ENCODE peak calls at places on chromosomes 7 and 10, in six cellular contexts. E is Peyer's patch; V is CD8-positive, alpha-beta T cell; C is IMR-90; H is K562; D is bronchial epithelial cell. O is an unnamed sample. For H3K36me3, the result is how much of the 10 kb centered on the place peaks cover.

GRCh38 chr10:92965314-92965713 is 95.3 kb upstream of the CYP26C1 start:
- DNase-seq in C (peak), V (no peak), D (peak), E (no peak), H (peak), O (no peak)

GRCh38 chr10:23373156-23373555 is 28.6 kb upstream of the C10orf67 start:
- DNase-seq in C (no peak), V (no peak), H (no peak), D (peak), E (no peak), O (no peak)

GRCh38 chr7:116899308-116899707 is 36.9 kb downstream of the CAPZA2 start:
- DNase-seq in H (no peak), E (no peak), C (no peak), V (no peak), D (peak), O (no peak)

GRCh38 chr10:105398202-105398601 is 757.1 kb downstream of the SORCS3 start:
- DNase-seq in C (no peak), E (no peak), D (no peak), V (no peak), H (no peak), O (no peak)

GRCh38 chr7:41955475-41956243 is 252.8 kb upstream of the INHBA start:
- DNase-seq in C (peak), V (no peak), D (peak), E (peak), H (peak), O (peak)

GRCh38 chr10:83229991-83230390 is 909.3 kb upstream of the GHITM start:
- DNase-seq in C (no peak), D (no peak), V (no peak), E (no peak), H (no peak), O (no peak)

GRCh38 chr7:84412161-84412969 is 217.8 kb upstream of the SEMA3A start:
- DNase-seq in H (no peak), C (peak), V (no peak), E (no peak), D (peak), O (peak)

GRCh38 chr10:15146366-15146765 is 22.1 kb downstream of the NMT2 start:
- DNase-seq in V (no peak), H (no peak), D (no peak), C (no peak), E (no peak), O (no peak)

GRCh38 chr10:6364893-6365292 is 162.2 kb downstream of the PFKFB3 start:
- DNase-seq in H (no peak), E (no peak), D (no peak), C (no peak), V (no peak), O (no peak)

GRCh38 chr7:22730921-22731654 is 4.1 kb downstream of the IL6 start:
- DNase-seq in C (peak), D (peak), V (no peak), H (no peak), E (no peak), O (peak)

GRCh38 chr10:95388072-95388471 is 97.3 kb upstream of the PDLIM1 start:
- DNase-seq in C (no peak), H (no peak), V (no peak), D (no peak), E (no peak), O (no peak)
- H3K36me3 ChIP-seq in C (under half), H (under half), V (under half), D (under half), E (under half), O (under half)

DNA sequence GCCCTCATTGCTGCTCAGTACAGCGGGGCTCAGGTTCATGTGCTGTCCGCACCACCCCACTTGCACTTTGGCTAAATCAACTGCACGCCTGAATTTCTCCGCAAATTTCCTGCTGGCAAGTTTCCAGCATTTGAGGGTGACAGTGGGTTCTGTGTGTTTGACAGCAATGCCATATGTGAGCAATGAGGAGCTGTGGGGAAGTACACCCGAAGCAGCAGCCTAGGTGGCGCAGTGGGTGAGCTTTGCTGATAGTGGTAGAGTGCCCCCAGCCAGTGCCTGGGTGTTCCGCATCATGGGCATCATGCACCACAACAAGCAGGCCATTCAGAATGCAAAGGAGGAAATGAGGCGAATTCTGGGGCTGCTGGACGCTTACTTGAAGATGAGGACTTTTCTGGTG is 103.9 kb upstream of the POT1 start:
- DNase-seq in H (no peak), D (no peak), C (no peak), V (no peak), E (no peak), O (no peak)
- TF ChIP-seq CTCF in H (peak), D (no peak), C (no peak), V (no peak), E (no peak), O (no peak)

DNA sequence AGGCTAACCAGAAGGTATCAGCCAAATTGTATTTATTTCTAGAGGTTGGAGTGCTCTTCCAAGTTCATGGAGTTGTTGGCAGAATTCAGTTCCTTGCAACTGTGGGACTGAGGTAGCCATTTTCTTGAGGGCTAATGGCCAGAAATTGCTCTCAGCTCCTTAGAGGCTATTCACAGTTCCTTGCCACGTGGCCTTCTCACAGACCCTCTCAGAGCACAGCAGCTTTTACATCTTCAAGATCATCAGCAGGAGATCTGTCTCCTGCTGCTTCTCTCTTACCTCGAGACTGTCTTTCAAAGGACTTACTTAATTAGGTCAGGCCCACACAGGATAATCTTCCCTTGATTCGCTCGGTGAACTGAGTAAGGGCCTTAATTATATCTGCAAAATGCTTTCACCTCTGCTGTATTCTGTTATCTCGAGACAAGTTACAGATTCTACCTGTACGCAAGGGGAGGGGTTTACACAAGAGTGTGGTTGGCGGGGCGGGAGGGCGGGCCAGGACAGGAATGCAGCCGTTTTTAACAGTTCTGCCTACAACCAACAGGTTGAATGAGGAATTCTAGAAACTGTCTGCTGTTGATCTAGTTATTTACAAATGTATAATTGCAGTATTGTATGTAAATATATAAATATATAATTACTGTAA is 15.0 kb downstream of the MIOS start:
- DNase-seq in E (no peak), D (no peak), H (no peak), C (no peak), V (no peak), O (no peak)
- H3K36me3 ChIP-seq in E (under half), D (under half), H (under half), C (under half), V (under half), O (under half)

GRCh38 chr7:143279186-143280098 is 5.3 kb upstream of the TMEM139 start:
- DNase-seq in E (no peak), C (peak), H (no peak), D (peak), V (no peak), O (peak)
- TF ChIP-seq CTCF in E (no peak), C (no peak), H (no peak), D (no peak), V (no peak), O (no peak)

GRCh38 chr7:24881622-24882021 is 98.4 kb downstream of the OSBPL3 start:
- DNase-seq in C (no peak), V (no peak), E (no peak), D (no peak), H (no peak), O (no peak)
- H3K36me3 ChIP-seq in C (under half), V (under half), E (under half), D (under half), H (under half), O (under half)

DNA sequence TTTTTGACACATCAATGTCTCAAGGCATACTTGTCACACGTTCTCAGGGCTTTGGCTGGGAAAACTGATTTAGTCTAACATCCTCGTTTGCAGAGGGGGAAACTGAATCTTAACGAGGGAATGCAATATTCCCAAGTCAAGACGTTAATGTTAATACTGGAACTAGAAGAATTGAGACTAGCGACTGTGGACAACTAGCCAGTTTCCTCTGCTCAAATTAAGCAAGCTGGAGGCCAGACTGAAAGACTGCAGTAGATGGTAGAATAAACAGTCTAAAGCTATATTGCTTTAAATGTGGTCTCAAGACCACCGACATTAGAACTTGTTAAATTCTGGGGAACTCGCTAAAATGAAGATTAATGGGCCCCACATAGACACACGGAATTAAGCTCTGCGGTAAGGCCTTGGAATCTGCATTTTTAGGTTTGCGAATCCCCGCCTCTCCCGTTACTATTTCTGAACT is 643 bp upstream of the TFAM start:
- DNase-seq in C (no peak), D (no peak), E (no peak), V (no peak), H (no peak), O (no peak)
- TF ChIP-seq CTCF in C (no peak), D (no peak), E (no peak), V (no peak), H (no peak), O (no peak)

DNA sequence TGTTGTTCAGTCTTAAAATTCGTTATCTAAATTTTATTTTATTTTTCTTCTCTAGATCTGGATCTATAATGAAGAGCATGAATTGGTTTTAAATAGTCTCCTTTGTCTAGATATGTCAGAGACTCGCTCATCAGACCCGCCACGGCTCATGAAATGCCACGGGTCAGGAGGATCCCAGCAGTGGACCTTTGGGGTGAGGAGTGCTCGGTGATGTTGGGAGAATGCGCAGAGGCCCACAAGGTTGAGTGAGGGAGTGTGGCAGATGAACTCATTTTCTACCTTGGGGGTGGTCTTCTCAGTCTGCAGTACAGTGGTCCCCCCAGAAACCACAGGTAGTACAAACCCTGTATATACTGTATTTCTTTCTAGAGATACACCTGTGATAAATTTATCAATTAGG is 95.3 kb downstream of the GALNT11 start:
- DNase-seq in C (no peak), D (no peak), E (no peak), V (no peak), H (no peak), O (no peak)
- H3K36me3 ChIP-seq in C (under half), D (under half), E (under half), V (half or more), H (half or more), O (half or more)

DNA sequence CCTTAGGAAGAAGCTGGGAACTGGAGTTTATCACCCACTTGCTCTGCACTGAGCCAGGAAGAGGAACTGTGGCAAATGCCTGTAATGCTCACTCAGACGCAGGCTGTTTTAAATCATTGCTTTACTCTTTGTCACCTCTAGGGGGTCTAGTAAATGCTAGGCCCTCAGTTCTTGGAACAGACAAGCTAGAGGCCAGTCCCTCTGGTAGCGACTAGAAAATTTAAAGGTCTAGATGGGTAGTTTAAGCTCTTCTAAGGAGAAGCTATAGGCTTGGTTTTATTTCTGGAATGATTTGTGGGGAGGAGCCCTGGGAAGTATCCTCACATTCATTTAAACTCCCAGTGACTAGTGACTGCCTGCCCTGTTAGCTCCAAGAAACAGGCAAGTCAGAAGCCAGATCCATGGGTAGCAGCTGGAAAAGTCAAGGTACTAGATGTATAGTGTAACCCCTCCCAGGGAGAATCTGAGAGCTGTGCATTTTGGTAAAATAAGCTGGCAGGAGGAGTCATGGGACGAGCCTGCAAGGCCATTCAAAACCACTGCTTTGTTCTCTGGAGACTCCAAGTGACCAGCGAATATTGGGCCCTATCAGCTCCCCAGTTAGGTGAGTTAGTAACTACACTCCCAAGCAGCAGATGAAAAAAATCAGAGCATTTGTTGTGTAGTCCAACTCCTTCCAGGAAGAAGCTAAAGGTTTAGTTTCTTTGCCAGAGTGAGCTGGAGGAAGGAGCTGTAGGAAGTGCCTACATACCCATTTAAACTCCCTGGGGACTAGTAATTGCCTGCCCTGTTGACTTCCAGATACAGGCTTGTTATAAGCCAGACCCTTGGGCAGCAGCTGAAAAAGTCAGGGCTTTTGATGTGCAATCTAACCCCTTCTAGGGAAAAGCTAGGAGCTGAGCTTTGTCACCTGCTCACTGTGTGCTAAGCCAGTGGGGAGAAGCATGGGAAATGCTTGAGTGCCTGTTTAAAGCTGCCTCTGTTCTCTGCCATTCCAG is 68.9 kb downstream of the DYNC1I1 start:
- DNase-seq in V (no peak), C (no peak), D (no peak), E (no peak), H (peak), O (no peak)
- TF ChIP-seq CTCF in V (no peak), C (no peak), D (peak), E (no peak), H (peak), O (peak)

GRCh38 chr7:74191231-74191630 is 17.1 kb downstream of the EIF4H start:
- DNase-seq in E (no peak), H (no peak), C (no peak), V (no peak), D (no peak), O (no peak)

GRCh38 chr7:74190259-74190658 is 16.1 kb downstream of the EIF4H start:
- DNase-seq in C (no peak), E (no peak), D (no peak), V (no peak), H (no peak), O (no peak)

GRCh38 chr7:74185636-74186035 is 11.5 kb downstream of the EIF4H start:
- DNase-seq in H (no peak), D (no peak), C (no peak), E (no peak), V (no peak), O (no peak)

GRCh38 chr7:74185016-74185415 is 10.9 kb downstream of the EIF4H start:
- DNase-seq in H (no peak), V (no peak), C (no peak), D (no peak), E (no peak), O (no peak)

DNA sequence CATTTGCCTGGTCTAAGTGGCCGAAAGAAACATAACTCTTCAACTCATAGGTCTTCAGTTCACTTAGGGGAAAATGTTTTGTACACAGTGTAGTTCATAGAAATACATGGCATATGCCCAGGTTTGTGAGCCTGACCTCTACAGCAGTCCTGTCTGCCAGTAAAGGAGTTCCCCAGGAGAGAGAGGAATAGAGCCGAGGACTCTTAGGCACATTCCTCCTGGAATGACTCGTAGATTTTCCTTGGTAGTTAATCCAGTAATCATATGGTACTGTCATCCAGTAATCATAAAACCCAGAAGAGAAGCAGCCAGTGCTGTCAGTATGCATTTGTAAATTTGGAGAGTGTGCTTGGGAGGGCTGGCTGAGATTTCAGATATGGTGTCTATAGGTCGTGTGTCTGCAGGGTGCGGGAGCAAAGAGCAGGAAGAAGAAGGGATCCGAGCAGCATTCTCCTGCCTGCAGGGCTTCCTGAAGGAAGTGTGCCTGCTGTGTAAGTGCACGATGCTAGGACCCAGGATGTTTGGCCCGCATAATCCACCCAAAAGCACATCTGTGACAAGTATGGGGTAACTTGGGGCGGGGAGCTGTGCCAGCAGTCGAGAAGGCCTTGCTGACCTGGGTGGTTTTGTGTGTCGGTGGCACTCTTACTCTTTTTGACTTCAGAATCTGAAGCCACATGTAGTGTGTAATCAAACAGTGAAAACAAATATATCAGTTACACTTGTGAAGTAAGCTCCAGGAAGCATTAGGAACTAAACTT is 13.9 kb downstream of the EIF4H start:
- DNase-seq in E (no peak), D (no peak), V (no peak), C (peak), H (no peak), O (no peak)
- H3K36me3 ChIP-seq in E (under half), D (under half), V (under half), C (under half), H (half or more), O (half or more)

DNA sequence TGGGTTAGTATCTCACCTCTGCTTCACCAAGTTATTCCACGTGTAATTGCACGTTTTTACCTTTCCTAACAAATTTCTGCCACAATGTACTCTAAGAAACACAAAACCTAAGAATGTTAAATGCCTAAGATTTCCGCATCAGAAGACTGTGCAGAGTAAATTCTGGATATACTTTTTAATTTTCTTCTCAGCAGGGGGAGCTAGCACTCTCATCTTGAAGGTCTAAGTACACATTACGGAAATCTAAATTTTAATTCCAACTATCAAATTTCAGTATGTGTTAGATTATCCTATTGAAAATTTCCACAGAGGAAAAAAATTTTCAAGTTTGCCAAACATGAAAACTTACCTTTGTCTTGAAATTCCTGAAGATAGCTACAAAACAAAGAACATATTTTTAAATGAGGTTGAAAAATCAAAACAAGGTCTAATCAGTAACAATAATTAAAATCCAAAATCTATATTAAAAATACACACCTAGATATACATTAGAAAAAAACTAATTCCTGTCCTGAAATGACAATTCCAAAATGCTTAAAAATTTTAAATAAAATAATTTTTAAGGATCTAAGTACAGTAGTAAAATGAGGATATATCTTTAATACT is 10.5 kb downstream of the SKAP2 start:
- DNase-seq in H (no peak), C (peak), V (no peak), D (peak), E (no peak), O (no peak)
- TF ChIP-seq CTCF in H (peak), C (peak), V (peak), D (peak), E (peak), O (peak)

O was measured in brain microvascular endothelial cell.